ENCODE peak calls at places on chromosomes 12 and 14, in five cellular contexts. One of them, this sample, is unnamed.
A peak's percentile ranks its signal among the peaks of the same experiment; 100 is the strongest.

GRCh38 chr12:6044082-6044481 is 80.4 kb downstream of the VWF start:
- DNase-seq in CD8-positive, alpha-beta T cell: no peak
- DNase-seq in naive thymus-derived CD4-positive, alpha-beta T cell: no peak
- DNase-seq in neural progenitor cell: no peak
- DNase-seq in transverse colon: no peak
- DNase-seq in this sample: no peak

GRCh38 chr12:24228980-24229730 is 279.7 kb upstream of the SOX5 start:
- DNase-seq in CD8-positive, alpha-beta T cell: no peak
- DNase-seq in naive thymus-derived CD4-positive, alpha-beta T cell: no peak
- DNase-seq in neural progenitor cell: no peak
- DNase-seq in transverse colon: no peak
- DNase-seq in this sample: no peak

GRCh38 chr12:12983420-12984035 is 16.5 kb downstream of the HEBP1 start:
- DNase-seq in CD8-positive, alpha-beta T cell: no peak
- DNase-seq in neural progenitor cell: no peak
- DNase-seq in naive thymus-derived CD4-positive, alpha-beta T cell: peak; percentile 27
- DNase-seq in transverse colon: no peak
- DNase-seq in this sample: no peak

GRCh38 chr12:104699489-104700194 is 242.9 kb downstream of the CHST11 start:
- DNase-seq in CD8-positive, alpha-beta T cell: no peak
- DNase-seq in neural progenitor cell: no peak
- DNase-seq in naive thymus-derived CD4-positive, alpha-beta T cell: no peak
- DNase-seq in transverse colon: no peak
- DNase-seq in this sample: no peak

GRCh38 chr14:99604766-99605298 is 825 bp upstream of the CCDC85C start:
- DNase-seq in transverse colon: peak; percentile 33
- DNase-seq in CD8-positive, alpha-beta T cell: peak; percentile 7
- DNase-seq in naive thymus-derived CD4-positive, alpha-beta T cell: no peak
- DNase-seq in neural progenitor cell: peak; percentile 82
- DNase-seq in this sample: no peak

GRCh38 chr12:26648584-26648983 is 184.4 kb downstream of the ITPR2 start:
- DNase-seq in naive thymus-derived CD4-positive, alpha-beta T cell: no peak
- DNase-seq in CD8-positive, alpha-beta T cell: no peak
- DNase-seq in transverse colon: no peak
- DNase-seq in neural progenitor cell: no peak
- DNase-seq in this sample: no peak

GRCh38 chr12:64440100-64440499 is 11.8 kb upstream of the TBK1 start:
- DNase-seq in neural progenitor cell: no peak
- DNase-seq in transverse colon: no peak
- DNase-seq in CD8-positive, alpha-beta T cell: no peak
- DNase-seq in naive thymus-derived CD4-positive, alpha-beta T cell: no peak
- DNase-seq in this sample: no peak

GRCh38 chr12:26406813-26407212 is 211.4 kb downstream of the SSPN start:
- DNase-seq in neural progenitor cell: no peak
- DNase-seq in naive thymus-derived CD4-positive, alpha-beta T cell: no peak
- DNase-seq in CD8-positive, alpha-beta T cell: no peak
- DNase-seq in transverse colon: no peak
- DNase-seq in this sample: no peak

GRCh38 chr14:104897286-104898194 is 27.1 kb upstream of the PLD4 start:
- DNase-seq in naive thymus-derived CD4-positive, alpha-beta T cell: no peak
- DNase-seq in CD8-positive, alpha-beta T cell: no peak
- DNase-seq in neural progenitor cell: no peak
- DNase-seq in transverse colon: no peak
- DNase-seq in this sample: no peak

GRCh38 chr12:121765573-121765972 is 27.9 kb downstream of the RHOF start:
- DNase-seq in naive thymus-derived CD4-positive, alpha-beta T cell: no peak
- DNase-seq in transverse colon: no peak
- DNase-seq in CD8-positive, alpha-beta T cell: no peak
- DNase-seq in neural progenitor cell: no peak
- DNase-seq in this sample: no peak

GRCh38 chr12:92208613-92209121 is 63.0 kb upstream of the BTG1 start:
- DNase-seq in neural progenitor cell: peak; percentile 8
- DNase-seq in transverse colon: no peak
- DNase-seq in naive thymus-derived CD4-positive, alpha-beta T cell: peak; percentile 63
- DNase-seq in CD8-positive, alpha-beta T cell: peak; percentile 25
- DNase-seq in this sample: peak; percentile 54

GRCh38 chr14:83873626-83874025 is 1656.3 kb upstream of the FLRT2 start:
- DNase-seq in neural progenitor cell: no peak
- DNase-seq in CD8-positive, alpha-beta T cell: no peak
- DNase-seq in naive thymus-derived CD4-positive, alpha-beta T cell: no peak
- DNase-seq in transverse colon: no peak
- DNase-seq in this sample: no peak

GRCh38 chr12:49664167-49664566 is 40.8 kb downstream of the PRPF40B start:
- DNase-seq in naive thymus-derived CD4-positive, alpha-beta T cell: no peak
- DNase-seq in CD8-positive, alpha-beta T cell: no peak
- DNase-seq in neural progenitor cell: no peak
- DNase-seq in transverse colon: no peak
- DNase-seq in this sample: no peak
- H3K4me1 ChIP-seq in naive thymus-derived CD4-positive, alpha-beta T cell: peaks cover 44% of the 10 kb centered on the region
- H3K4me1 ChIP-seq in CD8-positive, alpha-beta T cell: peaks cover 65% of the 10 kb centered on the region
- H3K4me1 ChIP-seq in neural progenitor cell: no peaks in the 10 kb centered on the region
- H3K4me1 ChIP-seq in transverse colon: peaks cover 8% of the 10 kb centered on the region
- H3K4me1 ChIP-seq in this sample: peaks cover 67% of the 10 kb centered on the region

DNA sequence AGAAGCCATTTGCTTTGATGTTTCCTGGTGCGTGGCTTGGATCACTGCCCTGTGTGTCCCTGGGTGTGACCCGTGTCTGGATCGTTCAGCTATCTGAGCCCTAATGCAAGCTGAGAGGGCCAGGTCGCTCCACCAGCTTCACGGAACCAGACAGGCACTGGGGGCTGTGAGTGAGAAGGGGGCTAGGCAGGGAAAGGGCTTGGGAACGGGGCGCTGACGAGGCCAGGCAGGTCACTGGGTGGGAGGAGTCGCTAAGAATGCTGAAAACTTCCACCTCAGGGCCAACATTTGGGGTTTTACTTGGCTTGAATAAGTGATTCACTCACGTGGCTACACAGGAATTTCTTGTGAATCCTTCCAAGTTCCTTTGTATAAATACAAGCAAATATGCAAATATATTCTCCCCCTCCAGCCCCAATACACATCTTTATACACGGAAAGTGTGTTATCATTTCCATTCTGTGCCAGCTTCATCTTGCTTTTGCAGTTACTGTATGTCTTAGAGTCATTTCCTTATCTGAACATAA is 24.1 kb upstream of the MMP17 start:
- DNase-seq in transverse colon: peak; percentile 26
- DNase-seq in CD8-positive, alpha-beta T cell: no peak
- DNase-seq in neural progenitor cell: no peak
- DNase-seq in naive thymus-derived CD4-positive, alpha-beta T cell: no peak
- DNase-seq in this sample: no peak
- H3K4me1 ChIP-seq in transverse colon: no peaks in the 10 kb centered on the region
- H3K4me1 ChIP-seq in CD8-positive, alpha-beta T cell: no peaks in the 10 kb centered on the region
- H3K4me1 ChIP-seq in neural progenitor cell: no peaks in the 10 kb centered on the region
- H3K4me1 ChIP-seq in naive thymus-derived CD4-positive, alpha-beta T cell: no peaks in the 10 kb centered on the region
- H3K4me1 ChIP-seq in this sample: no peaks in the 10 kb centered on the region

GRCh38 chr14:50763386-50764007 is 67.5 kb downstream of the NIN start:
- DNase-seq in transverse colon: no peak
- DNase-seq in CD8-positive, alpha-beta T cell: no peak
- DNase-seq in neural progenitor cell: no peak
- DNase-seq in naive thymus-derived CD4-positive, alpha-beta T cell: no peak
- DNase-seq in this sample: no peak
- H3K4me1 ChIP-seq in transverse colon: no peaks in the 10 kb centered on the region
- H3K4me1 ChIP-seq in CD8-positive, alpha-beta T cell: no peaks in the 10 kb centered on the region
- H3K4me1 ChIP-seq in neural progenitor cell: no peaks in the 10 kb centered on the region
- H3K4me1 ChIP-seq in naive thymus-derived CD4-positive, alpha-beta T cell: no peaks in the 10 kb centered on the region
- H3K4me1 ChIP-seq in this sample: no peaks in the 10 kb centered on the region

GRCh38 chr14:103260629-103261124 is 73.4 kb upstream of the EIF5 start:
- DNase-seq in naive thymus-derived CD4-positive, alpha-beta T cell: no peak
- DNase-seq in transverse colon: peak; percentile 54
- DNase-seq in neural progenitor cell: no peak
- DNase-seq in CD8-positive, alpha-beta T cell: no peak
- DNase-seq in this sample: no peak
- H3K4me1 ChIP-seq in naive thymus-derived CD4-positive, alpha-beta T cell: no peaks in the 10 kb centered on the region
- H3K4me1 ChIP-seq in transverse colon: no peaks in the 10 kb centered on the region
- H3K4me1 ChIP-seq in neural progenitor cell: no peaks in the 10 kb centered on the region
- H3K4me1 ChIP-seq in CD8-positive, alpha-beta T cell: no peaks in the 10 kb centered on the region
- H3K4me1 ChIP-seq in this sample: no peaks in the 10 kb centered on the region

DNA sequence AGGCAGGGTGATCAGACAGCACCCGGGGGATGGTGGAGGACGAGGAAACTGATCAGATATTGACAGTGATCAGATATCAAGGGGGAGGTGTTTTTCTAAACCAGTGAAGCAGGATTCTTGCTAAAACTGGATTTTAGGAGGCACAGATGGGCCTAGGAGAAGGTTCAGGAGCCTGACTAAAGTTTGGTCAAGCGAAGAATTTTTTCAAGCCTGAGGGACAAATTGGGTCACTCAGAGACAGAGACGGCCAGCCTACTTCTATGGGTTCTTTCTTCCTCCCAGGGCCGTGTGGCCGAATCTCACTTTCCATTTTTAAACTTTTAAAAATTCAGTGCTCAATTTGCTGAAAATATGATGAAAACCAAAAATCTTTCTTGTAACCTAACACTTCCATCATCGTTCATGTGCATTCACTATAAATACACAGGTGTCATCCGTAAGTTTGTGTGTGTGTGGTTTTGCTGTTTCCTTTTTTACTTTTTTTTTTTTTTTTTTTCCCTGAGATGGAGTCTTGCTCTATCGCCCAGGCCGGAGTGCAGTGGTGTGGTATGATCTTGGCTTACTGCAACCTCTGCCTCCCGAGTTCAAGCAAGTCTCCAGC is 68.5 kb downstream of the RIN3 start:
- DNase-seq in transverse colon: no peak
- DNase-seq in naive thymus-derived CD4-positive, alpha-beta T cell: no peak
- DNase-seq in CD8-positive, alpha-beta T cell: no peak
- DNase-seq in neural progenitor cell: no peak
- DNase-seq in this sample: no peak
- H3K4me1 ChIP-seq in transverse colon: peaks cover 16% of the 10 kb centered on the region
- H3K4me1 ChIP-seq in naive thymus-derived CD4-positive, alpha-beta T cell: peaks cover 80% of the 10 kb centered on the region
- H3K4me1 ChIP-seq in CD8-positive, alpha-beta T cell: peaks cover 89% of the 10 kb centered on the region
- H3K4me1 ChIP-seq in neural progenitor cell: no peaks in the 10 kb centered on the region
- H3K4me1 ChIP-seq in this sample: peaks cover 93% of the 10 kb centered on the region

GRCh38 chr12:117046425-117046824 is 52.8 kb downstream of the TESC start:
- DNase-seq in naive thymus-derived CD4-positive, alpha-beta T cell: no peak
- DNase-seq in neural progenitor cell: no peak
- DNase-seq in transverse colon: no peak
- DNase-seq in CD8-positive, alpha-beta T cell: no peak
- DNase-seq in this sample: no peak
- H3K4me1 ChIP-seq in naive thymus-derived CD4-positive, alpha-beta T cell: peaks cover 4% of the 10 kb centered on the region
- H3K4me1 ChIP-seq in neural progenitor cell: peaks cover 18% of the 10 kb centered on the region
- H3K4me1 ChIP-seq in transverse colon: no peaks in the 10 kb centered on the region
- H3K4me1 ChIP-seq in CD8-positive, alpha-beta T cell: no peaks in the 10 kb centered on the region
- H3K4me1 ChIP-seq in this sample: no peaks in the 10 kb centered on the region

GRCh38 chr12:89390802-89391673 is 38.7 kb upstream of the DUSP6 start:
- DNase-seq in naive thymus-derived CD4-positive, alpha-beta T cell: no peak
- DNase-seq in neural progenitor cell: no peak
- DNase-seq in transverse colon: peak; percentile 24
- DNase-seq in CD8-positive, alpha-beta T cell: no peak
- DNase-seq in this sample: no peak
- H3K4me1 ChIP-seq in naive thymus-derived CD4-positive, alpha-beta T cell: no peaks in the 10 kb centered on the region
- H3K4me1 ChIP-seq in neural progenitor cell: peaks cover 13% of the 10 kb centered on the region
- H3K4me1 ChIP-seq in transverse colon: no peaks in the 10 kb centered on the region
- H3K4me1 ChIP-seq in CD8-positive, alpha-beta T cell: peaks cover 9% of the 10 kb centered on the region
- H3K4me1 ChIP-seq in this sample: peaks cover 11% of the 10 kb centered on the region

GRCh38 chr14:89336338-89336737 is 80.7 kb downstream of the FOXN3 start:
- DNase-seq in naive thymus-derived CD4-positive, alpha-beta T cell: no peak
- DNase-seq in neural progenitor cell: peak; percentile 50
- DNase-seq in transverse colon: no peak
- DNase-seq in CD8-positive, alpha-beta T cell: no peak
- DNase-seq in this sample: no peak
- H3K4me1 ChIP-seq in naive thymus-derived CD4-positive, alpha-beta T cell: no peaks in the 10 kb centered on the region
- H3K4me1 ChIP-seq in neural progenitor cell: peaks cover 55% of the 10 kb centered on the region
- H3K4me1 ChIP-seq in transverse colon: no peaks in the 10 kb centered on the region
- H3K4me1 ChIP-seq in CD8-positive, alpha-beta T cell: peaks cover 4% of the 10 kb centered on the region
- H3K4me1 ChIP-seq in this sample: no peaks in the 10 kb centered on the region